ENCODE peak calls at places on chromosome 21, in six cellular contexts. One of them, this sample, is unnamed. For H3K27me3, the result is how much of the 10 kb centered on the place peaks cover.

GRCh38 chr21:36171741-36172331 is 15.2 kb downstream of the DOP1B start:
- DNase-seq in endothelial cell of umbilical vein: no peak
- DNase-seq in right lobe of liver: no peak
- DNase-seq in GM06990: no peak
- DNase-seq in CD8-positive, alpha-beta memory T cell: no peak
- DNase-seq in CD8-positive, alpha-beta T cell: no peak
- DNase-seq in this sample: no peak

GRCh38 chr21:42833439-42833815 is 45.9 kb downstream of the WDR4 start:
- DNase-seq in endothelial cell of umbilical vein: no peak
- DNase-seq in right lobe of liver: peak
- DNase-seq in GM06990: no peak
- DNase-seq in CD8-positive, alpha-beta memory T cell: peak
- DNase-seq in CD8-positive, alpha-beta T cell: peak
- DNase-seq in this sample: no peak

GRCh38 chr21:26739189-26739588 is 106.0 kb downstream of the ADAMTS1 start:
- DNase-seq in endothelial cell of umbilical vein: no peak
- DNase-seq in right lobe of liver: no peak
- DNase-seq in GM06990: no peak
- DNase-seq in CD8-positive, alpha-beta memory T cell: no peak
- DNase-seq in CD8-positive, alpha-beta T cell: no peak
- DNase-seq in this sample: no peak

GRCh38 chr21:35198004-35198403 is 148.9 kb upstream of the RUNX1 start:
- DNase-seq in endothelial cell of umbilical vein: peak
- DNase-seq in right lobe of liver: no peak
- DNase-seq in GM06990: no peak
- DNase-seq in CD8-positive, alpha-beta memory T cell: no peak
- DNase-seq in CD8-positive, alpha-beta T cell: no peak
- DNase-seq in this sample: no peak

GRCh38 chr21:14686466-14687276 is 140.6 kb upstream of the SAMSN1 start:
- DNase-seq in endothelial cell of umbilical vein: no peak
- DNase-seq in right lobe of liver: no peak
- DNase-seq in GM06990: peak
- DNase-seq in CD8-positive, alpha-beta memory T cell: no peak
- DNase-seq in CD8-positive, alpha-beta T cell: no peak
- DNase-seq in this sample: no peak

GRCh38 chr21:42880352-42880751 is 1.0 kb upstream of the WDR4 start:
- DNase-seq in endothelial cell of umbilical vein: no peak
- DNase-seq in right lobe of liver: no peak
- DNase-seq in GM06990: no peak
- DNase-seq in CD8-positive, alpha-beta memory T cell: no peak
- DNase-seq in CD8-positive, alpha-beta T cell: no peak
- DNase-seq in this sample: no peak

GRCh38 chr21:37087188-37087587 is 14.1 kb downstream of the TTC3 start:
- DNase-seq in endothelial cell of umbilical vein: peak
- DNase-seq in right lobe of liver: no peak
- DNase-seq in GM06990: no peak
- DNase-seq in CD8-positive, alpha-beta memory T cell: no peak
- DNase-seq in CD8-positive, alpha-beta T cell: no peak
- DNase-seq in this sample: no peak

GRCh38 chr21:36185498-36185897 is 28.9 kb downstream of the DOP1B start:
- DNase-seq in endothelial cell of umbilical vein: no peak
- DNase-seq in right lobe of liver: no peak
- DNase-seq in GM06990: no peak
- DNase-seq in CD8-positive, alpha-beta memory T cell: no peak
- DNase-seq in CD8-positive, alpha-beta T cell: no peak
- DNase-seq in this sample: no peak

GRCh38 chr21:43277481-43278351 is 108.9 kb downstream of the CRYAA start:
- DNase-seq in endothelial cell of umbilical vein: no peak
- DNase-seq in right lobe of liver: no peak
- DNase-seq in GM06990: no peak
- DNase-seq in CD8-positive, alpha-beta memory T cell: no peak
- DNase-seq in CD8-positive, alpha-beta T cell: no peak
- DNase-seq in this sample: peak

GRCh38 chr21:35120631-35121180 is 71.6 kb upstream of the RUNX1 start:
- DNase-seq in endothelial cell of umbilical vein: no peak
- DNase-seq in right lobe of liver: no peak
- DNase-seq in GM06990: no peak
- DNase-seq in CD8-positive, alpha-beta memory T cell: no peak
- DNase-seq in CD8-positive, alpha-beta T cell: no peak
- DNase-seq in this sample: no peak

GRCh38 chr21:37210017-37210593 is 57.0 kb downstream of the VPS26C start:
- DNase-seq in endothelial cell of umbilical vein: no peak
- DNase-seq in right lobe of liver: no peak
- DNase-seq in GM06990: peak
- DNase-seq in CD8-positive, alpha-beta memory T cell: no peak
- DNase-seq in CD8-positive, alpha-beta T cell: no peak
- DNase-seq in this sample: no peak

GRCh38 chr21:28233536-28234220 is 759.0 kb downstream of the LTN1 start:
- DNase-seq in endothelial cell of umbilical vein: no peak
- DNase-seq in right lobe of liver: no peak
- DNase-seq in GM06990: no peak
- DNase-seq in CD8-positive, alpha-beta memory T cell: no peak
- DNase-seq in CD8-positive, alpha-beta T cell: no peak
- DNase-seq in this sample: no peak

GRCh38 chr21:28540514-28540913 is 452.2 kb downstream of the LTN1 start:
- DNase-seq in endothelial cell of umbilical vein: peak
- DNase-seq in right lobe of liver: no peak
- DNase-seq in GM06990: no peak
- DNase-seq in CD8-positive, alpha-beta memory T cell: no peak
- DNase-seq in CD8-positive, alpha-beta T cell: no peak
- DNase-seq in this sample: no peak

GRCh38 chr21:36155603-36156338 is 853 bp upstream of the DOP1B start:
- DNase-seq in endothelial cell of umbilical vein: no peak
- DNase-seq in right lobe of liver: no peak
- DNase-seq in GM06990: no peak
- DNase-seq in CD8-positive, alpha-beta memory T cell: no peak
- DNase-seq in CD8-positive, alpha-beta T cell: no peak
- DNase-seq in this sample: peak

GRCh38 chr21:36330904-36331303 is 10.9 kb downstream of the MORC3 start:
- DNase-seq in endothelial cell of umbilical vein: peak
- DNase-seq in right lobe of liver: no peak
- DNase-seq in GM06990: no peak
- DNase-seq in CD8-positive, alpha-beta memory T cell: peak
- DNase-seq in CD8-positive, alpha-beta T cell: no peak
- DNase-seq in this sample: peak

GRCh38 chr21:27275294-27275927 is 308.5 kb upstream of the ADAMTS5 start:
- DNase-seq in endothelial cell of umbilical vein: no peak
- DNase-seq in right lobe of liver: no peak
- DNase-seq in GM06990: no peak
- DNase-seq in CD8-positive, alpha-beta memory T cell: no peak
- DNase-seq in CD8-positive, alpha-beta T cell: no peak
- DNase-seq in this sample: no peak

GRCh38 chr21:31413698-31414097 is 69.6 kb upstream of the TIAM1 start:
- DNase-seq in endothelial cell of umbilical vein: no peak
- DNase-seq in right lobe of liver: no peak
- DNase-seq in GM06990: no peak
- DNase-seq in CD8-positive, alpha-beta memory T cell: no peak
- DNase-seq in CD8-positive, alpha-beta T cell: no peak
- DNase-seq in this sample: no peak

GRCh38 chr21:27339902-27340301 is 373.0 kb upstream of the ADAMTS5 start:
- DNase-seq in endothelial cell of umbilical vein: no peak
- DNase-seq in right lobe of liver: no peak
- DNase-seq in GM06990: no peak
- DNase-seq in CD8-positive, alpha-beta memory T cell: no peak
- DNase-seq in CD8-positive, alpha-beta T cell: no peak
- DNase-seq in this sample: no peak

GRCh38 chr21:31278511-31279155 is 65.4 kb downstream of the TIAM1 start:
- DNase-seq in endothelial cell of umbilical vein: no peak
- DNase-seq in right lobe of liver: no peak
- DNase-seq in GM06990: no peak
- DNase-seq in CD8-positive, alpha-beta memory T cell: no peak
- DNase-seq in CD8-positive, alpha-beta T cell: no peak
- DNase-seq in this sample: no peak

GRCh38 chr21:38311765-38312164 is 55.0 kb downstream of the KCNJ15 start:
- DNase-seq in endothelial cell of umbilical vein: no peak
- DNase-seq in right lobe of liver: no peak
- DNase-seq in GM06990: no peak
- DNase-seq in CD8-positive, alpha-beta memory T cell: no peak
- DNase-seq in CD8-positive, alpha-beta T cell: no peak
- DNase-seq in this sample: no peak

GRCh38 chr21:17462276-17462981 is 50.4 kb upstream of the CXADR start:
- DNase-seq in endothelial cell of umbilical vein: peak
- DNase-seq in right lobe of liver: peak
- DNase-seq in GM06990: no peak
- DNase-seq in CD8-positive, alpha-beta memory T cell: no peak
- DNase-seq in CD8-positive, alpha-beta T cell: no peak
- DNase-seq in this sample: peak

GRCh38 chr21:43273016-43273707 is 104.4 kb downstream of the CRYAA start:
- DNase-seq in endothelial cell of umbilical vein: no peak
- DNase-seq in right lobe of liver: no peak
- DNase-seq in GM06990: no peak
- DNase-seq in CD8-positive, alpha-beta memory T cell: no peak
- DNase-seq in CD8-positive, alpha-beta T cell: no peak
- DNase-seq in this sample: peak

GRCh38 chr21:23837564-23837963 is 1769.7 kb downstream of the MRPL39 start:
- DNase-seq in endothelial cell of umbilical vein: no peak
- DNase-seq in right lobe of liver: no peak
- DNase-seq in GM06990: no peak
- DNase-seq in CD8-positive, alpha-beta memory T cell: no peak
- DNase-seq in CD8-positive, alpha-beta T cell: no peak
- DNase-seq in this sample: no peak

GRCh38 chr21:31529406-31529805 is 130.1 kb upstream of the SOD1 start:
- DNase-seq in endothelial cell of umbilical vein: no peak
- DNase-seq in right lobe of liver: no peak
- DNase-seq in GM06990: no peak
- DNase-seq in CD8-positive, alpha-beta memory T cell: no peak
- DNase-seq in CD8-positive, alpha-beta T cell: no peak
- DNase-seq in this sample: no peak

GRCh38 chr21:35974801-35975200 is 85.5 kb downstream of the SETD4 start:
- DNase-seq in endothelial cell of umbilical vein: no peak
- DNase-seq in right lobe of liver: no peak
- DNase-seq in GM06990: no peak
- DNase-seq in CD8-positive, alpha-beta memory T cell: no peak
- DNase-seq in CD8-positive, alpha-beta T cell: no peak
- DNase-seq in this sample: peak

GRCh38 chr21:26461500-26461899 is 111.6 kb downstream of the CYYR1 start:
- DNase-seq in endothelial cell of umbilical vein: no peak
- DNase-seq in right lobe of liver: no peak
- DNase-seq in GM06990: no peak
- DNase-seq in CD8-positive, alpha-beta memory T cell: no peak
- DNase-seq in CD8-positive, alpha-beta T cell: no peak
- DNase-seq in this sample: no peak

GRCh38 chr21:15732996-15733329 is 3.2 kb downstream of the USP25 start:
- DNase-seq in endothelial cell of umbilical vein: no peak
- DNase-seq in right lobe of liver: no peak
- DNase-seq in GM06990: no peak
- DNase-seq in CD8-positive, alpha-beta memory T cell: no peak
- DNase-seq in CD8-positive, alpha-beta T cell: no peak
- DNase-seq in this sample: no peak
- H3K4me3 ChIP-seq in endothelial cell of umbilical vein: peak
- H3K4me3 ChIP-seq in right lobe of liver: no peak
- H3K4me3 ChIP-seq in GM06990: peak
- H3K4me3 ChIP-seq in CD8-positive, alpha-beta memory T cell: peak
- H3K4me3 ChIP-seq in CD8-positive, alpha-beta T cell: peak
- H3K4me3 ChIP-seq in this sample: no peak

GRCh38 chr21:33061233-33061632 is 8.7 kb upstream of the OLIG1 start:
- DNase-seq in endothelial cell of umbilical vein: no peak
- DNase-seq in right lobe of liver: no peak
- DNase-seq in GM06990: no peak
- DNase-seq in CD8-positive, alpha-beta memory T cell: no peak
- DNase-seq in CD8-positive, alpha-beta T cell: no peak
- DNase-seq in this sample: no peak

GRCh38 chr21:33063365-33063883 is 6.5 kb upstream of the OLIG1 start:
- DNase-seq in endothelial cell of umbilical vein: no peak
- DNase-seq in right lobe of liver: no peak
- DNase-seq in GM06990: no peak
- DNase-seq in CD8-positive, alpha-beta memory T cell: no peak
- DNase-seq in CD8-positive, alpha-beta T cell: no peak
- DNase-seq in this sample: no peak

GRCh38 chr21:33064623-33064996 is 5.3 kb upstream of the OLIG1 start:
- DNase-seq in endothelial cell of umbilical vein: peak
- DNase-seq in right lobe of liver: no peak
- DNase-seq in GM06990: no peak
- DNase-seq in CD8-positive, alpha-beta memory T cell: no peak
- DNase-seq in CD8-positive, alpha-beta T cell: no peak
- DNase-seq in this sample: no peak

GRCh38 chr21:33067045-33067444 is 2.9 kb upstream of the OLIG1 start:
- DNase-seq in endothelial cell of umbilical vein: no peak
- DNase-seq in right lobe of liver: no peak
- DNase-seq in GM06990: no peak
- DNase-seq in CD8-positive, alpha-beta memory T cell: no peak
- DNase-seq in CD8-positive, alpha-beta T cell: no peak
- DNase-seq in this sample: no peak

GRCh38 chr21:33063907-33064622 is 5.9 kb upstream of the OLIG1 start:
- DNase-seq in endothelial cell of umbilical vein: no peak
- DNase-seq in right lobe of liver: no peak
- DNase-seq in GM06990: no peak
- DNase-seq in CD8-positive, alpha-beta memory T cell: no peak
- DNase-seq in CD8-positive, alpha-beta T cell: no peak
- DNase-seq in this sample: no peak
- H3K27me3 ChIP-seq in endothelial cell of umbilical vein: half or more
- H3K27me3 ChIP-seq in right lobe of liver: under half
- H3K27me3 ChIP-seq in GM06990: under half
- H3K27me3 ChIP-seq in CD8-positive, alpha-beta memory T cell: under half
- H3K27me3 ChIP-seq in CD8-positive, alpha-beta T cell: under half
- H3K27me3 ChIP-seq in this sample: under half

GRCh38 chr21:39637971-39638628 is 25.4 kb downstream of the B3GALT5 start:
- DNase-seq in endothelial cell of umbilical vein: no peak
- DNase-seq in right lobe of liver: no peak
- DNase-seq in GM06990: no peak
- DNase-seq in CD8-positive, alpha-beta memory T cell: no peak
- DNase-seq in CD8-positive, alpha-beta T cell: no peak
- DNase-seq in this sample: no peak
- H3K4me3 ChIP-seq in endothelial cell of umbilical vein: no peak
- H3K4me3 ChIP-seq in right lobe of liver: no peak
- H3K4me3 ChIP-seq in GM06990: no peak
- H3K4me3 ChIP-seq in CD8-positive, alpha-beta memory T cell: no peak
- H3K4me3 ChIP-seq in CD8-positive, alpha-beta T cell: no peak
- H3K4me3 ChIP-seq in this sample: no peak

GRCh38 chr21:41727784-41728763 is 38.8 kb downstream of the RIPK4 start:
- DNase-seq in endothelial cell of umbilical vein: no peak
- DNase-seq in right lobe of liver: no peak
- DNase-seq in GM06990: no peak
- DNase-seq in CD8-positive, alpha-beta memory T cell: no peak
- DNase-seq in CD8-positive, alpha-beta T cell: no peak
- DNase-seq in this sample: no peak

GRCh38 chr21:41733951-41734689 is 32.7 kb downstream of the RIPK4 start:
- DNase-seq in endothelial cell of umbilical vein: no peak
- DNase-seq in right lobe of liver: no peak
- DNase-seq in GM06990: no peak
- DNase-seq in CD8-positive, alpha-beta memory T cell: no peak
- DNase-seq in CD8-positive, alpha-beta T cell: no peak
- DNase-seq in this sample: no peak

GRCh38 chr21:41729701-41730368 is 37.0 kb downstream of the RIPK4 start:
- DNase-seq in endothelial cell of umbilical vein: no peak
- DNase-seq in right lobe of liver: no peak
- DNase-seq in GM06990: no peak
- DNase-seq in CD8-positive, alpha-beta memory T cell: no peak
- DNase-seq in CD8-positive, alpha-beta T cell: no peak
- DNase-seq in this sample: no peak

GRCh38 chr21:41726970-41727783 is 39.7 kb downstream of the RIPK4 start:
- DNase-seq in endothelial cell of umbilical vein: no peak
- DNase-seq in right lobe of liver: no peak
- DNase-seq in GM06990: no peak
- DNase-seq in CD8-positive, alpha-beta memory T cell: no peak
- DNase-seq in CD8-positive, alpha-beta T cell: no peak
- DNase-seq in this sample: no peak

GRCh38 chr21:41730399-41730798 is 36.5 kb downstream of the RIPK4 start:
- DNase-seq in endothelial cell of umbilical vein: no peak
- DNase-seq in right lobe of liver: no peak
- DNase-seq in GM06990: no peak
- DNase-seq in CD8-positive, alpha-beta memory T cell: no peak
- DNase-seq in CD8-positive, alpha-beta T cell: no peak
- DNase-seq in this sample: no peak
- H3K27me3 ChIP-seq in endothelial cell of umbilical vein: under half
- H3K27me3 ChIP-seq in right lobe of liver: under half
- H3K27me3 ChIP-seq in GM06990: under half
- H3K27me3 ChIP-seq in CD8-positive, alpha-beta memory T cell: under half
- H3K27me3 ChIP-seq in CD8-positive, alpha-beta T cell: under half
- H3K27me3 ChIP-seq in this sample: under half

This sample was measured in pancreas.